ENCODE peak calls at places on chromosome 9, in six cellular contexts. One of them, this sample, is unnamed.

GRCh38 chr9:77215874-77216273 is 38.5 kb downstream of the VPS13A start:
- DNase-seq in mesenchymal stem cell: peak; percentile 22
- DNase-seq in neuronal stem cell: no peak
- DNase-seq in fibroblast of lung: peak; percentile 56
- DNase-seq in right cardiac atrium: no peak
- DNase-seq in IMR-90: peak; percentile 55
- DNase-seq in this sample: no peak

GRCh38 chr9:108665856-108666784 is 189.7 kb downstream of the ACTL7B start:
- DNase-seq in mesenchymal stem cell: no peak
- DNase-seq in neuronal stem cell: no peak
- DNase-seq in fibroblast of lung: peak; percentile 15
- DNase-seq in right cardiac atrium: no peak
- DNase-seq in IMR-90: peak; percentile 2
- DNase-seq in this sample: no peak

GRCh38 chr9:78383130-78383529 is 86.2 kb downstream of the PSAT1 start:
- DNase-seq in mesenchymal stem cell: no peak
- DNase-seq in neuronal stem cell: no peak
- DNase-seq in fibroblast of lung: peak; percentile 34
- DNase-seq in right cardiac atrium: no peak
- DNase-seq in IMR-90: peak; percentile 45
- DNase-seq in this sample: no peak

GRCh38 chr9:10230512-10230911 is 382.3 kb downstream of the PTPRD start:
- DNase-seq in mesenchymal stem cell: no peak
- DNase-seq in neuronal stem cell: no peak
- DNase-seq in fibroblast of lung: no peak
- DNase-seq in right cardiac atrium: no peak
- DNase-seq in IMR-90: no peak
- DNase-seq in this sample: no peak

GRCh38 chr9:121331992-121332685 is 37.9 kb downstream of the STOM start:
- DNase-seq in mesenchymal stem cell: peak; percentile 64
- DNase-seq in neuronal stem cell: no peak
- DNase-seq in fibroblast of lung: peak; percentile 63
- DNase-seq in right cardiac atrium: peak; percentile 66
- DNase-seq in IMR-90: peak; percentile 63
- DNase-seq in this sample: no peak

GRCh38 chr9:133250741-133251170 is 24.2 kb downstream of the ABO start:
- DNase-seq in mesenchymal stem cell: no peak
- DNase-seq in neuronal stem cell: no peak
- DNase-seq in fibroblast of lung: no peak
- DNase-seq in right cardiac atrium: no peak
- DNase-seq in IMR-90: no peak
- DNase-seq in this sample: peak; percentile 69

GRCh38 chr9:96382839-96383164 is 709 bp downstream of the SLC35D2 start:
- DNase-seq in mesenchymal stem cell: no peak
- DNase-seq in neuronal stem cell: no peak
- DNase-seq in fibroblast of lung: peak; percentile 19
- DNase-seq in right cardiac atrium: no peak
- DNase-seq in IMR-90: no peak
- DNase-seq in this sample: no peak

GRCh38 chr9:75084081-75084672 is 3.8 kb downstream of the NMRK1 start:
- DNase-seq in mesenchymal stem cell: no peak
- DNase-seq in neuronal stem cell: no peak
- DNase-seq in fibroblast of lung: no peak
- DNase-seq in right cardiac atrium: peak; percentile 51
- DNase-seq in IMR-90: no peak
- DNase-seq in this sample: no peak

GRCh38 chr9:126317513-126317912 is 9.1 kb upstream of the MVB12B start:
- DNase-seq in mesenchymal stem cell: no peak
- DNase-seq in neuronal stem cell: no peak
- DNase-seq in fibroblast of lung: peak; percentile 21
- DNase-seq in right cardiac atrium: no peak
- DNase-seq in IMR-90: peak; percentile 25
- DNase-seq in this sample: no peak

GRCh38 chr9:6611891-6612290 is 33.6 kb downstream of the GLDC start:
- DNase-seq in mesenchymal stem cell: no peak
- DNase-seq in neuronal stem cell: no peak
- DNase-seq in fibroblast of lung: no peak
- DNase-seq in right cardiac atrium: no peak
- DNase-seq in IMR-90: no peak
- DNase-seq in this sample: no peak

GRCh38 chr9:5191983-5192382 is 6.5 kb upstream of the INSL6 start:
- DNase-seq in mesenchymal stem cell: no peak
- DNase-seq in neuronal stem cell: no peak
- DNase-seq in fibroblast of lung: no peak
- DNase-seq in right cardiac atrium: no peak
- DNase-seq in IMR-90: no peak
- DNase-seq in this sample: no peak

GRCh38 chr9:78860806-78861475 is 564.0 kb downstream of the PSAT1 start:
- DNase-seq in mesenchymal stem cell: no peak
- DNase-seq in neuronal stem cell: no peak
- DNase-seq in fibroblast of lung: peak; percentile 67
- DNase-seq in right cardiac atrium: no peak
- DNase-seq in IMR-90: peak; percentile 82
- DNase-seq in this sample: no peak

GRCh38 chr9:97758334-97758916 is 61.3 kb upstream of the XPA start:
- DNase-seq in mesenchymal stem cell: no peak
- DNase-seq in neuronal stem cell: no peak
- DNase-seq in fibroblast of lung: no peak
- DNase-seq in right cardiac atrium: no peak
- DNase-seq in IMR-90: no peak
- DNase-seq in this sample: no peak

GRCh38 chr9:17622749-17623148 is 43.9 kb downstream of the SH3GL2 start:
- DNase-seq in mesenchymal stem cell: no peak
- DNase-seq in neuronal stem cell: no peak
- DNase-seq in fibroblast of lung: no peak
- DNase-seq in right cardiac atrium: no peak
- DNase-seq in IMR-90: no peak
- DNase-seq in this sample: no peak

GRCh38 chr9:92763721-92764380 is 782 bp downstream of the BICD2 start:
- DNase-seq in mesenchymal stem cell: peak; percentile 42
- DNase-seq in neuronal stem cell: peak; percentile 35
- DNase-seq in fibroblast of lung: no peak
- DNase-seq in right cardiac atrium: peak; percentile 76
- DNase-seq in IMR-90: no peak
- DNase-seq in this sample: peak; percentile 71

GRCh38 chr9:21761309-21761901 is 41.0 kb upstream of the MTAP start:
- DNase-seq in mesenchymal stem cell: no peak
- DNase-seq in neuronal stem cell: no peak
- DNase-seq in fibroblast of lung: no peak
- DNase-seq in right cardiac atrium: no peak
- DNase-seq in IMR-90: no peak
- DNase-seq in this sample: no peak

GRCh38 chr9:108333406-108334031 is 522.3 kb downstream of the ACTL7B start:
- DNase-seq in mesenchymal stem cell: no peak
- DNase-seq in neuronal stem cell: no peak
- DNase-seq in fibroblast of lung: no peak
- DNase-seq in right cardiac atrium: no peak
- DNase-seq in IMR-90: no peak
- DNase-seq in this sample: no peak

GRCh38 chr9:4262735-4263141 is 37.1 kb downstream of the GLIS3 start:
- DNase-seq in mesenchymal stem cell: peak; percentile 69
- DNase-seq in neuronal stem cell: no peak
- DNase-seq in fibroblast of lung: peak; percentile 34
- DNase-seq in right cardiac atrium: no peak
- DNase-seq in IMR-90: peak; percentile 87
- DNase-seq in this sample: no peak

GRCh38 chr9:37582548-37583157 is 6.5 kb upstream of the FBXO10 start:
- DNase-seq in mesenchymal stem cell: peak; percentile 77
- DNase-seq in neuronal stem cell: no peak
- DNase-seq in fibroblast of lung: peak; percentile 83
- DNase-seq in right cardiac atrium: no peak
- DNase-seq in IMR-90: peak; percentile 86
- DNase-seq in this sample: no peak

GRCh38 chr9:99720455-99721050 is 101.1 kb upstream of the NR4A3 start:
- DNase-seq in mesenchymal stem cell: peak; percentile 28
- DNase-seq in neuronal stem cell: no peak
- DNase-seq in fibroblast of lung: peak; percentile 33
- DNase-seq in right cardiac atrium: no peak
- DNase-seq in IMR-90: peak; percentile 0
- DNase-seq in this sample: no peak

GRCh38 chr9:111731916-111732315 is 62.8 kb downstream of the SHOC1 start:
- DNase-seq in mesenchymal stem cell: peak; percentile 16
- DNase-seq in neuronal stem cell: no peak
- DNase-seq in fibroblast of lung: peak; percentile 45
- DNase-seq in right cardiac atrium: no peak
- DNase-seq in IMR-90: peak; percentile 11
- DNase-seq in this sample: no peak

GRCh38 chr9:4489562-4489918 is 728 bp upstream of the SLC1A1 start:
- DNase-seq in mesenchymal stem cell: no peak
- DNase-seq in neuronal stem cell: no peak
- DNase-seq in fibroblast of lung: peak; percentile 13
- DNase-seq in right cardiac atrium: no peak
- DNase-seq in IMR-90: no peak
- DNase-seq in this sample: no peak

DNA sequence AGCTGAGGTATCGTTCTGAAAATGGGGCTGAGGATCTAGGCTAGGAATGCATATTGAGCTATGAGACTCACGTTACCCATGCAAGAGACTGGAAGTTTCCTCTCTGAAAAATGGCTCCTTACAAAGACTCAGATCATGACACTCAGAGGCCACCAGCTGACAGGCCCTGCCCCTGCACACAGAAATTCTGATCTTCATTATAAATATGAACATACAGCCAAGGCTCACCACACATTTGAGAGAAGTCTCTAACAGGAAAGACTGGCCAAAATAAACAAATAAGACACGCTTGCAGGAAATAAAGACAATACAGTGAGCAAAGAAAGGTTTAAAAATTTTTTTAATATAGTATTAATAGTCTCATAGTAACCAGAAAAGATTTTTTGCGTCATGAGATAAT is 365.9 kb downstream of the NFIB start:
- DNase-seq in mesenchymal stem cell: no peak
- DNase-seq in neuronal stem cell: no peak
- DNase-seq in fibroblast of lung: peak; percentile 14
- DNase-seq in right cardiac atrium: no peak
- DNase-seq in IMR-90: no peak
- DNase-seq in this sample: no peak
- H3K27ac ChIP-seq in mesenchymal stem cell: no peak overlapping the region
- H3K27ac ChIP-seq in neuronal stem cell: no peak overlapping the region
- H3K27ac ChIP-seq in fibroblast of lung: no peak overlapping the region
- H3K27ac ChIP-seq in right cardiac atrium: peak overlapping the region; percentile 58
- H3K27ac ChIP-seq in IMR-90: no peak overlapping the region
- H3K27ac ChIP-seq in this sample: no peak overlapping the region

DNA sequence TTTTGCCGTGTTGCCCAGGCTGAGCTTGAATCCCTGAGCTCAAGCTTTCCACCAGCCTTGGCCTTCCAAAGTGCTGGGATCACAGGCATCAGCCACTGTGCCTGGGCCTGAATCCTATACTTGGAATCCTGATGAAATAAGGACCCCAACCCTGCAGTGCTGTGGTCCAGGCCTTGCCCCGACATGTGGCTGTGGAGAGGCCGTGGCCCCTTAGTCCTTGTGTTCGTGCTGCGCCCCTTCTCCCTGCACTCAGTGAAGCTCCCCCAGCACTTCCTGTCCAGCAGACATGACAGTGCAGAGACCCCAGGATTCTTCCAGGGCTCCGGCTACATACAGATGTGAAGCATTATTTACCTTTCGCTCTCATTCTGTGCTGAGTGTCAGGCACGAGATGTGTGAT is 52.9 kb downstream of the EHMT1 start:
- DNase-seq in mesenchymal stem cell: no peak
- DNase-seq in neuronal stem cell: no peak
- DNase-seq in fibroblast of lung: no peak
- DNase-seq in right cardiac atrium: no peak
- DNase-seq in IMR-90: no peak
- DNase-seq in this sample: peak; percentile 56
- H3K4me1 ChIP-seq in mesenchymal stem cell: peaks cover 24% of the 10 kb centered on the region
- H3K4me1 ChIP-seq in neuronal stem cell: peaks cover 27% of the 10 kb centered on the region
- H3K4me1 ChIP-seq in fibroblast of lung: peaks cover 2% of the 10 kb centered on the region
- H3K4me1 ChIP-seq in right cardiac atrium: peaks cover 13% of the 10 kb centered on the region
- H3K4me1 ChIP-seq in IMR-90: peaks cover 17% of the 10 kb centered on the region
- H3K4me1 ChIP-seq in this sample: peaks cover 23% of the 10 kb centered on the region

GRCh38 chr9:83423815-83424707 is 114.1 kb downstream of the FRMD3 start:
- DNase-seq in mesenchymal stem cell: no peak
- DNase-seq in neuronal stem cell: no peak
- DNase-seq in fibroblast of lung: no peak
- DNase-seq in right cardiac atrium: no peak
- DNase-seq in IMR-90: no peak
- DNase-seq in this sample: no peak
- H3K4me3 ChIP-seq in mesenchymal stem cell: no peak overlapping the region
- H3K4me3 ChIP-seq in neuronal stem cell: no peak overlapping the region
- H3K4me3 ChIP-seq in fibroblast of lung: no peak overlapping the region
- H3K4me3 ChIP-seq in right cardiac atrium: no peak overlapping the region
- H3K4me3 ChIP-seq in IMR-90: no peak overlapping the region
- H3K4me3 ChIP-seq in this sample: no peak overlapping the region

GRCh38 chr9:114449236-114449635 is 56.0 kb downstream of the WHRN start:
- DNase-seq in mesenchymal stem cell: no peak
- DNase-seq in neuronal stem cell: no peak
- DNase-seq in fibroblast of lung: no peak
- DNase-seq in right cardiac atrium: no peak
- DNase-seq in IMR-90: no peak
- DNase-seq in this sample: no peak

GRCh38 chr9:114452219-114453169 is 52.8 kb downstream of the WHRN start:
- DNase-seq in mesenchymal stem cell: no peak
- DNase-seq in neuronal stem cell: no peak
- DNase-seq in fibroblast of lung: no peak
- DNase-seq in right cardiac atrium: no peak
- DNase-seq in IMR-90: no peak
- DNase-seq in this sample: peak; percentile 62

GRCh38 chr9:114450181-114450580 is 55.1 kb downstream of the WHRN start:
- DNase-seq in mesenchymal stem cell: no peak
- DNase-seq in neuronal stem cell: no peak
- DNase-seq in fibroblast of lung: no peak
- DNase-seq in right cardiac atrium: no peak
- DNase-seq in IMR-90: no peak
- DNase-seq in this sample: peak; percentile 47

GRCh38 chr9:114451707-114452031 is 53.6 kb downstream of the WHRN start:
- DNase-seq in mesenchymal stem cell: no peak
- DNase-seq in neuronal stem cell: no peak
- DNase-seq in fibroblast of lung: no peak
- DNase-seq in right cardiac atrium: no peak
- DNase-seq in IMR-90: no peak
- DNase-seq in this sample: no peak

DNA sequence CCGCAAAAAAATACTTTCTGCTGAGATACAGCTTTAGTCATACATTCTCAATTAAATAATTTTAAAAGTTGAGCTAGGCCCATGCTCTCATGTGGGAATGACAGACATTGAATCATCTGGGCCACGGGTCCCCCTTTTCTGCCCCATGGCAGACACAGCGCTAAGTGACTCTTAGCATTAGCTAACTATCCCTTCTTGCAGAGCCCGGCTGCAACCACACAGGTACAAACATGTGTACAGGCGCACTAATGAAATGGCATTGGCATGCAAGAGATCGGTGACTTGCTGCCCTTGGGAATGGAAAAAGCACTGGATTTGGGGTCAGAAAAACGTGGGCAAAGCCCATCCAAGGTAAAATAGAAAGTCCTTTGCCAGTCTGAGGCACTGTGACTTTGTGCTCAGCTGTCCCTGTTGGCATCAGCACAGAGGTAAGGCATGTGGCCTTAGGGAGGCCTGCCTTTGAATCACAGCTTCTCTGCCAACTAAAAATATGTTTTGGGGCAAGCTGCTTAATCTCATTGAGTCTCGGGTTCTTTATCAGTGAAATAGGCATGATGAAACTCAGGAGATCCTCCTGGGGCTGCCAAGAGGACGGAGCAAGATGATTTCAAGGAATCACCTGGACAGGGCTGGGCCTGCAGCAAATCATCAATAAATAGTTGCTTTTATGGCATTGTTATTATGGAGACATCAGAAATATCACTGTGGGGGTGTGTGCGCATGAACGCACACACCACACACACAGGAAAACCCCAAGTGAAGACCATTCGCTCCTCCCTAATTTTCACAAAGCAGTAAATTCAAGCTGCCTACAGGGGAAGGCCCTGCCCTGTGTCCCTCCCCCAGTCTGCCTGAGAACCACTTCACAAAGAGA is 54.2 kb downstream of the WHRN start:
- DNase-seq in mesenchymal stem cell: no peak
- DNase-seq in neuronal stem cell: no peak
- DNase-seq in fibroblast of lung: no peak
- DNase-seq in right cardiac atrium: no peak
- DNase-seq in IMR-90: no peak
- DNase-seq in this sample: no peak
- H3K27ac ChIP-seq in mesenchymal stem cell: no peak overlapping the region
- H3K27ac ChIP-seq in neuronal stem cell: no peak overlapping the region
- H3K27ac ChIP-seq in fibroblast of lung: no peak overlapping the region
- H3K27ac ChIP-seq in right cardiac atrium: no peak overlapping the region
- H3K27ac ChIP-seq in IMR-90: no peak overlapping the region
- H3K27ac ChIP-seq in this sample: no peak overlapping the region

This sample was measured in upper lobe of right lung.